ENCODE peak calls at places on chromosomes 7 and 10, in seven cellular contexts. W is LHCN-M2; Z is left ventricle myocardium superior; F is T-helper 1 cell; E is AG09319; C is activated effector memory CD4-positive, alpha-beta T cell treated with Interleukin-2 at 50 U/mL for 16 hours; V is glutamatergic neuron. Q is an unnamed sample.

GRCh38 chr7:39838326-39838725 is 111.7 kb upstream of the CDK13 start:
- DNase-seq in W (peak; percentile 45), C (no peak), F (no peak), E (no peak), V (no peak), Z (no peak), Q (no peak)

GRCh38 chr10:95305606-95306385 is 15.0 kb upstream of the PDLIM1 start:
- DNase-seq in F (no peak), E (no peak), Z (no peak), C (no peak), W (no peak), V (no peak), Q (no peak)

GRCh38 chr10:113788604-113789083 is 37.2 kb downstream of the PLEKHS1 start:
- DNase-seq in C (no peak), V (no peak), F (no peak), W (peak; percentile 95), Z (no peak), E (peak; percentile 84), Q (peak; percentile 96)

GRCh38 chr7:92496876-92497275 is 19.1 kb upstream of the ERVW-1 start:
- DNase-seq in Z (no peak), V (no peak), W (peak; percentile 12), E (no peak), F (no peak), C (no peak), Q (no peak)

GRCh38 chr7:2431260-2431867 is 28.0 kb downstream of the CHST12 start:
- DNase-seq in Z (no peak), F (peak; percentile 42), W (no peak), V (no peak), E (no peak), C (peak; percentile 19), Q (no peak)

GRCh38 chr7:1447551-1448244 is 11.6 kb downstream of the MICALL2 start:
- DNase-seq in E (peak; percentile 29), F (no peak), W (no peak), V (no peak), Z (no peak), C (no peak), Q (no peak)

GRCh38 chr7:33868151-33868550 is 37.2 kb upstream of the BMPER start:
- DNase-seq in E (no peak), V (no peak), C (no peak), Z (no peak), F (no peak), W (peak; percentile 76), Q (peak; percentile 69)

GRCh38 chr7:90877201-90877600 is 281.1 kb downstream of the CDK14 start:
- DNase-seq in F (no peak), V (no peak), E (no peak), W (no peak), Z (no peak), C (no peak), Q (no peak)

GRCh38 chr10:28734940-28735759 is 57.8 kb downstream of the BAMBI start:
- DNase-seq in V (no peak), Z (no peak), C (no peak), E (peak; percentile 71), F (no peak), W (peak; percentile 70), Q (peak; percentile 81)

GRCh38 chr7:24786941-24787340 is 29.7 kb upstream of the GSDME start:
- DNase-seq in V (no peak), Z (no peak), W (peak; percentile 100), C (no peak), E (peak; percentile 83), F (no peak), Q (peak; percentile 94)

GRCh38 chr7:136870799-136871487 is 2.5 kb downstream of the CHRM2 start:
- DNase-seq in V (peak; percentile 57), F (no peak), C (no peak), W (no peak), E (no peak), Z (peak; percentile 52), Q (no peak)

GRCh38 chr7:44391746-44392617 is 66.6 kb upstream of the CAMK2B start:
- DNase-seq in C (no peak), F (no peak), W (no peak), V (no peak), E (no peak), Z (no peak), Q (no peak)

GRCh38 chr7:47435889-47436312 is 146.0 kb downstream of the TNS3 start:
- DNase-seq in Z (peak; percentile 78), F (no peak), V (peak; percentile 58), W (peak; percentile 79), E (peak; percentile 79), C (no peak), Q (peak; percentile 60)

GRCh38 chr7:123148813-123149212 is 51.0 kb downstream of the SLC13A1 start:
- DNase-seq in C (no peak), F (no peak), Z (no peak), V (no peak), E (no peak), W (peak; percentile 13), Q (no peak)

Q was measured in GM04504.